ENCODE peak calls at places on chromosomes 13 and 19, in seven cellular contexts. F is stimulated activated CD4-positive, alpha-beta T cell treated with anti-CD3 and anti-CD28 coated beads, Interleukin-4, amount 100 ng/mL, for 48 hours; G is heart right ventricle; V is activated T-cell treated with anti-CD3 and anti-CD28 coated beads, Interleukin-2, amount 50 U/mL, for 4 hours; Q is activated gamma-delta T cell treated with anti-CD3 and anti-CD28 coated beads, Interleukin-2, amount 50 U/mL, for 16 hours; A is pons; I is tibial nerve. H is an unnamed sample.

GRCh38 chr13:97295279-97296182 is 73.4 kb downstream of the MBNL2 start:
- DNase-seq in V (no peak), Q (no peak), F (no peak), I (no peak), G (no peak), A (no peak), H (no peak)

GRCh38 chr13:31107109-31107508 is 54.6 kb downstream of the HSPH1 start:
- DNase-seq in V (no peak), F (no peak), G (no peak), I (no peak), A (no peak), Q (no peak), H (no peak)

GRCh38 chr13:100208596-100208995 is 119.7 kb downstream of the PCCA start:
- DNase-seq in A (no peak), I (no peak), G (no peak), V (no peak), Q (no peak), F (no peak), H (no peak)

GRCh38 chr19:2841858-2842574 is 741 bp downstream of the ZNF555 start:
- DNase-seq in A (no peak), G (peak), I (no peak), Q (no peak), F (no peak), V (no peak), H (no peak)

GRCh38 chr13:101523732-101524131 is 71.3 kb downstream of the ITGBL1 start:
- DNase-seq in A (peak), G (no peak), F (no peak), Q (no peak), I (no peak), V (no peak), H (no peak)

GRCh38 chr13:23621316-23621645 is 51.1 kb downstream of the TNFRSF19 start:
- DNase-seq in I (no peak), A (no peak), Q (no peak), V (no peak), G (no peak), F (peak), H (no peak)

GRCh38 chr13:50936681-50937080 is 27.1 kb downstream of the RNASEH2B start:
- DNase-seq in F (no peak), V (no peak), A (no peak), G (no peak), I (no peak), Q (no peak), H (no peak)

GRCh38 chr13:98976941-98977340 is 923 bp downstream of the DOCK9 start:
- DNase-seq in F (no peak), V (no peak), Q (no peak), I (no peak), G (no peak), A (peak), H (no peak)

GRCh38 chr19:56637976-56638555 is 4.9 kb upstream of the SMIM17 start:
- DNase-seq in A (peak), F (peak), V (no peak), I (no peak), Q (no peak), G (peak), H (no peak)

GRCh38 chr19:19488875-19489690 is 26.3 kb downstream of the TSSK6 start:
- DNase-seq in Q (peak), A (peak), I (peak), G (peak), V (peak), F (peak), H (peak)

GRCh38 chr19:40312533-40312932 is 27.4 kb upstream of the AKT2 start:
- DNase-seq in F (no peak), V (no peak), G (no peak), A (no peak), I (no peak), Q (no peak), H (no peak)

GRCh38 chr13:51122868-51123267 is 11.8 kb upstream of the C13orf42 start:
- DNase-seq in I (no peak), F (peak), Q (no peak), A (no peak), G (no peak), V (no peak), H (no peak)

GRCh38 chr13:47929156-47929555 is 71.9 kb downstream of the SUCLA2 start:
- DNase-seq in Q (no peak), V (no peak), I (no peak), F (no peak), G (no peak), A (no peak), H (no peak)

GRCh38 chr19:3282155-3282554 is 57.7 kb downstream of the CELF5 start:
- DNase-seq in I (no peak), G (no peak), Q (no peak), F (no peak), V (no peak), A (no peak), H (no peak)

GRCh38 chr19:29775575-29775900 is 36.3 kb upstream of the CCNE1 start:
- DNase-seq in V (no peak), G (no peak), I (no peak), A (no peak), F (no peak), Q (no peak), H (no peak)

GRCh38 chr13:30021611-30022010 is 171.2 kb upstream of the UBL3 start:
- DNase-seq in A (no peak), Q (no peak), G (no peak), F (no peak), V (no peak), I (no peak), H (no peak)

GRCh38 chr13:33207616-33207964 is 78.0 kb downstream of the STARD13 start:
- DNase-seq in F (no peak), A (peak), Q (no peak), V (no peak), I (no peak), G (no peak), H (no peak)